ENCODE peak calls at places on chromosomes 6 and 20, in four cellular contexts. One of them, this sample, is unnamed.

GRCh38 chr6:137823826-137824501 is 43.1 kb upstream of the TNFAIP3 start:
- DNase-seq in cardiac fibroblast: peak
- DNase-seq in RWPE2: no peak
- DNase-seq in SJSA1: no peak
- DNase-seq in this sample: no peak

GRCh38 chr6:31558631-31559500 is 11.5 kb downstream of the NFKBIL1 start:
- DNase-seq in cardiac fibroblast: peak
- DNase-seq in SJSA1: no peak
- DNase-seq in RWPE2: no peak
- DNase-seq in this sample: no peak

GRCh38 chr20:11083841-11084240 is 410.0 kb upstream of the JAG1 start:
- DNase-seq in SJSA1: no peak
- DNase-seq in cardiac fibroblast: no peak
- DNase-seq in RWPE2: no peak
- DNase-seq in this sample: no peak

GRCh38 chr20:32823078-32823477 is 3.3 kb downstream of the MAPRE1 start:
- DNase-seq in SJSA1: peak
- DNase-seq in RWPE2: no peak
- DNase-seq in cardiac fibroblast: peak
- DNase-seq in this sample: peak

GRCh38 chr6:41571066-41571780 is 25.0 kb downstream of the FOXP4 start:
- DNase-seq in RWPE2: no peak
- DNase-seq in cardiac fibroblast: peak
- DNase-seq in SJSA1: no peak
- DNase-seq in this sample: no peak

GRCh38 chr6:14453712-14454466 is 336.3 kb downstream of the CD83 start:
- DNase-seq in RWPE2: no peak
- DNase-seq in SJSA1: no peak
- DNase-seq in cardiac fibroblast: no peak
- DNase-seq in this sample: no peak

GRCh38 chr6:32610897-32611296 is 21.2 kb upstream of the HLA-DRB1 start:
- DNase-seq in cardiac fibroblast: no peak
- DNase-seq in RWPE2: no peak
- DNase-seq in SJSA1: no peak
- DNase-seq in this sample: no peak

GRCh38 chr6:79702701-79703100 is 71.6 kb downstream of the SH3BGRL2 start:
- DNase-seq in RWPE2: no peak
- DNase-seq in SJSA1: no peak
- DNase-seq in cardiac fibroblast: no peak
- DNase-seq in this sample: no peak

GRCh38 chr6:131755597-131755996 is 44.8 kb upstream of the CTAGE9 start:
- DNase-seq in RWPE2: no peak
- DNase-seq in SJSA1: no peak
- DNase-seq in cardiac fibroblast: peak
- DNase-seq in this sample: peak

GRCh38 chr6:35034411-35035171 is 106.5 kb downstream of the TCP11 start:
- DNase-seq in RWPE2: no peak
- DNase-seq in SJSA1: no peak
- DNase-seq in cardiac fibroblast: peak
- DNase-seq in this sample: peak

GRCh38 chr20:45467861-45468260 is 1.7 kb upstream of the WFDC2 start:
- DNase-seq in RWPE2: peak
- DNase-seq in SJSA1: no peak
- DNase-seq in cardiac fibroblast: no peak
- DNase-seq in this sample: peak

GRCh38 chr6:169847773-169848380 is 96.5 kb downstream of the ERMARD start:
- DNase-seq in RWPE2: no peak
- DNase-seq in SJSA1: no peak
- DNase-seq in cardiac fibroblast: no peak
- DNase-seq in this sample: no peak

GRCh38 chr20:23083553-23084220 is 2.4 kb downstream of the CD93 start:
- DNase-seq in cardiac fibroblast: no peak
- DNase-seq in SJSA1: no peak
- DNase-seq in RWPE2: no peak
- DNase-seq in this sample: no peak
- H3K4me3 ChIP-seq in cardiac fibroblast: no peak
- H3K4me3 ChIP-seq in SJSA1: no peak
- H3K4me3 ChIP-seq in RWPE2: no peak
- H3K4me3 ChIP-seq in this sample: no peak

GRCh38 chr20:49987015-49987867 is 4.5 kb downstream of the SNAI1 start:
- DNase-seq in cardiac fibroblast: peak
- DNase-seq in SJSA1: peak
- DNase-seq in RWPE2: no peak
- DNase-seq in this sample: no peak
- H3K4me3 ChIP-seq in cardiac fibroblast: no peak
- H3K4me3 ChIP-seq in SJSA1: peak
- H3K4me3 ChIP-seq in RWPE2: no peak
- H3K4me3 ChIP-seq in this sample: no peak

GRCh38 chr20:22846829-22847228 is 188.3 kb upstream of the SSTR4 start:
- DNase-seq in RWPE2: no peak
- DNase-seq in cardiac fibroblast: no peak
- DNase-seq in SJSA1: no peak
- DNase-seq in this sample: no peak

GRCh38 chr20:22842793-22843192 is 192.3 kb upstream of the SSTR4 start:
- DNase-seq in cardiac fibroblast: no peak
- DNase-seq in SJSA1: no peak
- DNase-seq in RWPE2: no peak
- DNase-seq in this sample: no peak

DNA sequence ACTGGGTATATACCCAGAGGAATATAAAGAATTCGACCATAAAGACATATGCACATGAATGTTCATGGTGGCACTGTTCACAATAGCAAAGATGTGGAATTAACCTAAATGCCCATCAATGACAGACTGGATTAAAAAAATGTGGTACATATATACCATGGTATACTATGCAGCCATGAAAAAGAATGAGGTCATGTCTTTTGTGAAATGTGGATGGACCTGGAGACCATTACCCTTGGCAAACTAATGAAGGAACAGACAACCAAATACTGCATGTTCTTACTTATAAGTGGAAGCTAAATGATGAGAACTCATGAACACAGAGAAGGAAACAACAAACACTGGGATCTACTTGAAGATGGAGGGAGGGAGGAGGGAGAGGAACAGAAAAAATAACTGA is 186.7 kb upstream of the SSTR4 start:
- DNase-seq in RWPE2: no peak
- DNase-seq in SJSA1: no peak
- DNase-seq in cardiac fibroblast: no peak
- DNase-seq in this sample: no peak
- H3K4me3 ChIP-seq in RWPE2: no peak
- H3K4me3 ChIP-seq in SJSA1: no peak
- H3K4me3 ChIP-seq in cardiac fibroblast: no peak
- H3K4me3 ChIP-seq in this sample: no peak

DNA sequence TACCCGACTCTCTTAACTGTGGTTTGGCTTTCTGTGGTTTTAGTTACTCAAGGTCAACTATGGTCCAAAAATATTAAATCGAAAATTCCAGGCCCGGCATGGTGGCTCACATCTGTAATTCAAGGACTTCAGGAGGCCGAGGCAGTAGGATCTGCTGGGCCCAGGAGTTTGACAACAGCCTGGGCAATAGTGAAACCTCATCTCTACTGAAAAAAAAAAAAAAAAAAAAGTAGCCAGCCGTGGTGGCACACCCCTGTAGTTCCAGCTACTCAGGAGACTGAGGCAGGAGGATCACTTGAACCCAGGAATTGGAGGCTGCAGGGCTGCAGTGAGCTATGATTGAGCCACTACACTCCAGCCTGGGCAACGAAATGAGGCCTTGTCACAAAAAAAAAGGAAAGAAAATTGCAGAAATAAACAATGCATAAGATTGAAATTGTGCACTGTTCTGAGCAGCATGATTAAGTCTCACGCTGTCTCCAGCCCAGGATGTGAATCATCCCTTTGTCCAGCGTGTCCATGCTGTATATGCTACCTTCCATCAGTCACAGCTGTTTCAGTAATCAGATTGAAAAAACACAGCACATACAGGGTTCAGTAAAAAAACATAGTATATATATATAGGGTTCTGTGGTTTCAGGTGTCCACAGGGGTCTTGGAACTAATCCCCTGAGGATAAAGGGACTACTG is 40.7 kb downstream of the RGS17 start:
- DNase-seq in RWPE2: no peak
- DNase-seq in SJSA1: peak
- DNase-seq in cardiac fibroblast: peak
- DNase-seq in this sample: peak
- H3K4me3 ChIP-seq in RWPE2: no peak
- H3K4me3 ChIP-seq in SJSA1: no peak
- H3K4me3 ChIP-seq in cardiac fibroblast: no peak
- H3K4me3 ChIP-seq in this sample: no peak